ENCODE peak calls at places on chromosomes 4 and X, in four cellular contexts. X is ovary, C is cardiac fibroblast, J is A549. Q is an unnamed sample.

GRCh38 chr4:99722006-99722405 is 64.4 kb upstream of the C4orf54 start:
- DNase-seq in X (no peak), C (no peak), J (no peak), Q (no peak)

GRCh38 chr4:159725571-159725970 is 622.7 kb downstream of the RAPGEF2 start:
- DNase-seq in X (no peak), J (no peak), C (no peak), Q (no peak)

GRCh38 chr4:186190456-186191265 is 706 bp upstream of the CYP4V2 start:
- DNase-seq in X (no peak), C (peak), J (peak), Q (peak)

GRCh38 chr4:134544303-134544761 is 342.7 kb upstream of the PABPC4L start:
- DNase-seq in X (no peak), C (no peak), J (no peak), Q (no peak)

GRCh38 chr4:185290656-185291055 is 81.3 kb downstream of the SNX25 start:
- DNase-seq in J (no peak), X (no peak), C (no peak), Q (no peak)

GRCh38 chr4:168751263-168752225 is 254.7 kb downstream of the PALLD start:
- DNase-seq in X (no peak), J (no peak), C (peak), Q (peak)

GRCh38 chr4:14241574-14241973 is 614.0 kb upstream of the BOD1L1 start:
- DNase-seq in X (no peak), J (no peak), C (no peak), Q (no peak)

GRCh38 chr4:107423677-107424405 is 296.2 kb downstream of the PAPSS1 start:
- DNase-seq in J (no peak), C (no peak), X (no peak), Q (no peak)

GRCh38 chr4:173334891-173335754 is 965 bp upstream of the HMGB2 start:
- DNase-seq in J (peak), C (peak), X (peak), Q (peak)

GRCh38 chr4:45646885-45647598 is 476.8 kb downstream of the GABRG1 start:
- DNase-seq in X (no peak), C (no peak), J (no peak), Q (no peak)

GRCh38 chr4:8528713-8529112 is 51.5 kb upstream of the GPR78 start:
- DNase-seq in X (no peak), J (no peak), C (peak), Q (peak)

GRCh38 chr4:152160236-152160800 is 375.6 kb downstream of the FBXW7 start:
- DNase-seq in J (no peak), C (no peak), X (no peak), Q (no peak)

GRCh38 chrX:15465896-15466651 is 27.1 kb downstream of the PIR start:
- DNase-seq in J (no peak), C (peak), X (no peak), Q (peak)

GRCh38 chrX:151789179-151789800 is 54.7 kb downstream of the CNGA2 start:
- DNase-seq in C (peak), J (peak), X (peak), Q (peak)

GRCh38 chr4:94974773-94975172 is 217.0 kb downstream of the BMPR1B start:
- DNase-seq in C (peak), X (no peak), J (no peak), Q (peak)

GRCh38 chrX:22134681-22135080 is 102.6 kb downstream of the PHEX start:
- DNase-seq in J (peak), X (no peak), C (peak), Q (peak)

GRCh38 chr4:169205146-169205806 is 65.5 kb downstream of the SH3RF1 start:
- DNase-seq in X (no peak), J (no peak), C (no peak), Q (no peak)

GRCh38 chr4:90165883-90166282 is 38.7 kb downstream of the CCSER1 start:
- DNase-seq in J (no peak), C (no peak), X (no peak), Q (no peak)

GRCh38 chr4:128812360-128812958 is 3.0 kb downstream of the JADE1 start:
- DNase-seq in C (peak), J (peak), X (no peak), Q (peak)

DNA sequence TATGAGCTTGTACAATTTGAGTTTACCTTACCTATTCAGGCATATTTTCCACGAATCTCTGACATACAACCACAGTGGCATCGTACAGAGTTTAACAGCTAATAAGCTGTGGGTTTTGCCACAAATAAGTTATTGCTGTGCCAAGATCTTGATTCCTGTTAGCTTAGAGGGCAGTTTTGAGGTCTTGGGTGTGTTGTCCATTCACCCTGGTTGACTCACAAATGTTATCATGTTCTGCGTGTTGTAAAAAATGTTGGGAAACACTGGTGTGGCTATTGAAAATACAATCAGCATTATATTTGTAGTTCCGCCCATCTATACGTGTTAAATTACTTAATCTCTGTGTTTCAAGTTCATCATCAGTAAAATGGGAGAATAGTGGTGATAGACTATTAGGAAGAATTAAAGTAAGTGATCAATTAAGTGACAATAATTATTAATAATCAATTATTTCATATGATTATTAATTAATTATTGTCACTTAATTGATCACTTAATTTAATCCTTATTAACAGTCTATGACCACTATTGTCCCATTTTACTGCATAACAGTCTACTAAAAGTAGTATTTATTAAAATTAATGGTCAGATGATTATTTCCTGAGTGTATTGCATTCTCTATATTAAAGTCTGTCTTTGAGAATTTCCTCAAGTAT is 96.2 kb downstream of the TMA16 start:
- DNase-seq in X (no peak), C (no peak), J (no peak), Q (no peak)
- H3K4me3 ChIP-seq in X (no peak), C (no peak), J (no peak), Q (no peak)

GRCh38 chrX:131816551-131817136 is 206.5 kb upstream of the STK26 start:
- DNase-seq in J (no peak), X (peak), C (no peak), Q (no peak)
- TF ChIP-seq CTCF in J (peak), X (peak), C (no peak), Q (no peak)

GRCh38 chr4:4876945-4877661 is 17.6 kb downstream of the MSX1 start:
- DNase-seq in X (no peak), C (no peak), J (no peak), Q (no peak)

GRCh38 chr4:4872148-4872903 is 12.9 kb downstream of the MSX1 start:
- DNase-seq in C (no peak), X (no peak), J (no peak), Q (no peak)

GRCh38 chr4:4874254-4874653 is 14.8 kb downstream of the MSX1 start:
- DNase-seq in J (no peak), X (no peak), C (no peak), Q (no peak)

GRCh38 chr4:4875147-4875546 is 15.7 kb downstream of the MSX1 start:
- DNase-seq in C (no peak), X (no peak), J (no peak), Q (no peak)

DNA sequence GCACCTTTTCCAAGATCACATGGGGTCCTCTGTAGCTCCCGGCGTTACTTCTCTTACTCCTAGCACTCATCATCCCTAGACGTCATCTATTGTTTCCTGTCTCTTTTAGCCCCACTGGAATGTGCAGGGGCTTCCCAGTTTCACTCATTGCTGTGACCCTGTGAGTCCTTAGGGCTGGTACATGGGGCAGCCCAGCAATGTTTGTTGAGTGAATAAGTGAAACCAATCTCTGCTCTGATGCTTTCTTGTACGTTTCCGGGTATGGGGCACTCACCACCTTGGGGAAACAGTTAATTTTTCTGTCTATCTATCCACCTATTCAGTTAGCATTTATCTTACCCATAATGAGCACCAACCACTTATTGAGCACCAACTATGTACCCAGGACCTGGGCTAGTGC is 16.1 kb downstream of the MSX1 start:
- DNase-seq in C (no peak), J (no peak), X (no peak), Q (no peak)
- H3K4me3 ChIP-seq in C (no peak), J (no peak), X (no peak), Q (no peak)

DNA sequence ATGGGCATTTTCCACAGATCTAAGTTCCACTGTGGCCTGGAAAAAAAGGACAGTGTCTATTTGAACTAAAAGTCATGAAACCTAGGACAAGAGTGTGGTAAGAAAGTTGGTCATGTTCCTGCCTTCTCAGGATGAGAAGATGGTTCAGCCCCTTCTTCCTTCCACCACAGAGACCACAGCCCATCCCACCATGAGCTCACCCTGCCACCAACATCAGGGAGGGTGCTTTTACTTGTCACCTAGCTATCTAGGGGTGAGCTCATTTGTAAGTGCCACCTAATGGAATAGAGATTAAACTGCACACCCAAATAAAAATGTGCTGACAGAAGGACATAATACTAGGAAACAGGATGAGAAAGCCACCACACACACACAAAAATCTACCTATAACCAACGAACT is 235.9 kb downstream of the SPIN4 start:
- DNase-seq in J (no peak), C (no peak), X (no peak), Q (no peak)
- TF ChIP-seq CTCF in J (no peak), C (no peak), X (no peak), Q (no peak)